ENCODE peak calls at places on chromosomes 1 and 21, in four cellular contexts. One of them, this sample, is unnamed.

GRCh38 chr1:204494281-204495077 is at the start of gene PIK3C2B:
- DNase-seq in suprapubic skin: peak
- DNase-seq in GM23338: peak
- DNase-seq in GM12892: peak
- DNase-seq in this sample: peak

GRCh38 chr1:14113841-14114567 is 414.0 kb downstream of the PRDM2 start:
- DNase-seq in suprapubic skin: no peak
- DNase-seq in GM23338: peak
- DNase-seq in GM12892: no peak
- DNase-seq in this sample: peak

GRCh38 chr1:209808059-209808494 is 2.1 kb upstream of the IRF6 start:
- DNase-seq in suprapubic skin: no peak
- DNase-seq in GM23338: no peak
- DNase-seq in GM12892: no peak
- DNase-seq in this sample: peak

GRCh38 chr1:63621075-63621474 is 27.9 kb downstream of the PGM1 start:
- DNase-seq in suprapubic skin: no peak
- DNase-seq in GM23338: no peak
- DNase-seq in GM12892: no peak
- DNase-seq in this sample: no peak

GRCh38 chr21:29939859-29940245 is at the start of gene GRIK1:
- DNase-seq in suprapubic skin: no peak
- DNase-seq in GM23338: peak
- DNase-seq in GM12892: no peak
- DNase-seq in this sample: no peak

GRCh38 chr1:234601217-234602017 is 8.6 kb downstream of the IRF2BP2 start:
- DNase-seq in suprapubic skin: no peak
- DNase-seq in GM23338: peak
- DNase-seq in GM12892: no peak
- DNase-seq in this sample: peak

GRCh38 chr1:41810446-41810845 is 108.3 kb downstream of the HIVEP3 start:
- DNase-seq in suprapubic skin: no peak
- DNase-seq in GM23338: peak
- DNase-seq in GM12892: peak
- DNase-seq in this sample: no peak

GRCh38 chr1:35927472-35927871 is 3.4 kb upstream of the AGO3 start:
- DNase-seq in suprapubic skin: no peak
- DNase-seq in GM23338: no peak
- DNase-seq in GM12892: no peak
- DNase-seq in this sample: no peak

GRCh38 chr1:81142099-81142776 is 658.5 kb upstream of the ADGRL2 start:
- DNase-seq in suprapubic skin: no peak
- DNase-seq in GM23338: no peak
- DNase-seq in GM12892: no peak
- DNase-seq in this sample: no peak

GRCh38 chr1:77996734-77997133 is 8.0 kb upstream of the DNAJB4 start:
- DNase-seq in suprapubic skin: no peak
- DNase-seq in GM23338: no peak
- DNase-seq in GM12892: no peak
- DNase-seq in this sample: no peak

GRCh38 chr1:185646202-185646683 is 87.9 kb upstream of the HMCN1 start:
- DNase-seq in suprapubic skin: no peak
- DNase-seq in GM23338: peak
- DNase-seq in GM12892: no peak
- DNase-seq in this sample: peak

GRCh38 chr1:197619008-197619640 is 156.2 kb downstream of the DENND1B start:
- DNase-seq in suprapubic skin: no peak
- DNase-seq in GM23338: peak
- DNase-seq in GM12892: no peak
- DNase-seq in this sample: no peak

GRCh38 chr1:53734650-53735211 is 4.2 kb downstream of the GLIS1 start:
- DNase-seq in suprapubic skin: no peak
- DNase-seq in GM23338: no peak
- DNase-seq in GM12892: no peak
- DNase-seq in this sample: no peak

GRCh38 chr21:32940079-32941014 is 85.4 kb upstream of the OLIG2 start:
- DNase-seq in suprapubic skin: no peak
- DNase-seq in GM23338: peak
- DNase-seq in GM12892: no peak
- DNase-seq in this sample: peak

GRCh38 chr1:53175302-53175913 is 21.2 kb upstream of the CPT2 start:
- DNase-seq in suprapubic skin: no peak
- DNase-seq in GM23338: no peak
- DNase-seq in GM12892: no peak
- DNase-seq in this sample: no peak

GRCh38 chr1:32349211-32349708 is 13.0 kb downstream of the FAM229A start:
- DNase-seq in suprapubic skin: no peak
- DNase-seq in GM23338: no peak
- DNase-seq in GM12892: no peak
- DNase-seq in this sample: peak

GRCh38 chr1:225481738-225482137 is 53.9 kb upstream of the LBR start:
- DNase-seq in suprapubic skin: no peak
- DNase-seq in GM23338: no peak
- DNase-seq in GM12892: no peak
- DNase-seq in this sample: no peak

GRCh38 chr1:93585059-93585966 is 96.3 kb downstream of the BCAR3 start:
- DNase-seq in suprapubic skin: peak
- DNase-seq in GM23338: no peak
- DNase-seq in GM12892: no peak
- DNase-seq in this sample: peak

GRCh38 chr1:8439015-8439702 is 121.2 kb downstream of the SLC45A1 start:
- DNase-seq in suprapubic skin: peak
- DNase-seq in GM23338: peak
- DNase-seq in GM12892: peak
- DNase-seq in this sample: peak

GRCh38 chr1:192927496-192927895 is 118.7 kb downstream of the RGS2 start:
- DNase-seq in suprapubic skin: no peak
- DNase-seq in GM23338: no peak
- DNase-seq in GM12892: no peak
- DNase-seq in this sample: no peak

GRCh38 chr1:46423574-46424240 is 29.6 kb downstream of the FAAH start:
- DNase-seq in suprapubic skin: no peak
- DNase-seq in GM23338: no peak
- DNase-seq in GM12892: no peak
- DNase-seq in this sample: no peak

GRCh38 chr1:46418976-46419375 is 24.9 kb downstream of the FAAH start:
- DNase-seq in suprapubic skin: no peak
- DNase-seq in GM23338: no peak
- DNase-seq in GM12892: no peak
- DNase-seq in this sample: no peak

GRCh38 chr1:46422261-46422871 is 28.2 kb downstream of the FAAH start:
- DNase-seq in suprapubic skin: no peak
- DNase-seq in GM23338: no peak
- DNase-seq in GM12892: no peak
- DNase-seq in this sample: no peak

GRCh38 chr1:46421739-46422138 is 27.6 kb downstream of the FAAH start:
- DNase-seq in suprapubic skin: no peak
- DNase-seq in GM23338: no peak
- DNase-seq in GM12892: no peak
- DNase-seq in this sample: no peak

GRCh38 chr1:46420533-46420915 is 26.4 kb downstream of the FAAH start:
- DNase-seq in suprapubic skin: no peak
- DNase-seq in GM23338: no peak
- DNase-seq in GM12892: no peak
- DNase-seq in this sample: no peak
- TF ChIP-seq POLR2AphosphoS5 in suprapubic skin: no peak
- TF ChIP-seq POLR2AphosphoS5 in GM23338: no peak
- TF ChIP-seq POLR2AphosphoS5 in GM12892: no peak
- TF ChIP-seq POLR2AphosphoS5 in this sample: no peak

DNA sequence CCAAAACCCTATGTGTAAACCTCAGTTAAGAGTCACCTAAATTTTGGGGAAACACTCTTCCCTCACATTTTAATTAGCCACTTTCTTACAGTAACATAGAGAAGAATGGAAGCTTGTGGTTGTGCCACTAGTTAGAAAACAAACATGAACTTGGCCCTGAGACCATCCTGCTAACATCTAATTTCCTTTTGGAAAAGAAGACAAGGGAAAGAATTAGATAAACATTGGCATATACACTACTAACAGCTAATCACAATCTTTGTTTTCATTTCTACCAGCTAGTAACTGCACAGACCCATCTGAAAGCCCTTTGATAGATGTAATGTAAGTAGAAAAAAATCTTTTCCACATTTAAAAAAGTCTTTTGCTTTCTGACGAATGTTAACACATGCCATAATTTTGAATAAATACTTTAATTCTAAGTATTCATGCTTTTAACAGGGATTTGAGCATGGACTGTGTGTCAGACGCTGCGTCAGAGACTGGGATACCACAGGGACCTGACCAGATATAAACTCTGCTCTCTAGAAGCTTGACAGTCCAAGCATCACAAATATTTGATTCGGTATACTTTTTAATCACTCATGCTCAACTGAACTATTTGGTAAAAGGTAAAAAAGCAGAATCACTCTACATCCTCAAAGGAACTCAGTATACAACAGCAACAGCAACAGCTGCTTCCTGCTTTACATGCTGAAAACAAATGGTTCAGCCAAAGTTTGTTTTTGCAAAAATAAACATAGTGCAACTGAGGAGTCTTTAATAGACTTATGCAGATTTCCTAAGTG is 30.2 kb downstream of the DPH5 start:
- DNase-seq in suprapubic skin: no peak
- DNase-seq in GM23338: no peak
- DNase-seq in GM12892: no peak
- DNase-seq in this sample: no peak
- TF ChIP-seq POLR2AphosphoS5 in suprapubic skin: no peak
- TF ChIP-seq POLR2AphosphoS5 in GM23338: no peak
- TF ChIP-seq POLR2AphosphoS5 in GM12892: no peak
- TF ChIP-seq POLR2AphosphoS5 in this sample: no peak

GRCh38 chr1:154955039-154955717 is 721 bp downstream of the PBXIP1 start:
- DNase-seq in suprapubic skin: no peak
- DNase-seq in GM23338: peak
- DNase-seq in GM12892: no peak
- DNase-seq in this sample: peak

GRCh38 chr1:154956557-154956956 is 658 bp upstream of the PBXIP1 start:
- DNase-seq in suprapubic skin: no peak
- DNase-seq in GM23338: no peak
- DNase-seq in GM12892: no peak
- DNase-seq in this sample: no peak

GRCh38 chr1:154957258-154957657 is 1.4 kb upstream of the PBXIP1 start:
- DNase-seq in suprapubic skin: no peak
- DNase-seq in GM23338: no peak
- DNase-seq in GM12892: no peak
- DNase-seq in this sample: no peak

GRCh38 chr1:154954541-154954940 is 1.4 kb downstream of the PBXIP1 start:
- DNase-seq in suprapubic skin: no peak
- DNase-seq in GM23338: no peak
- DNase-seq in GM12892: no peak
- DNase-seq in this sample: no peak

DNA sequence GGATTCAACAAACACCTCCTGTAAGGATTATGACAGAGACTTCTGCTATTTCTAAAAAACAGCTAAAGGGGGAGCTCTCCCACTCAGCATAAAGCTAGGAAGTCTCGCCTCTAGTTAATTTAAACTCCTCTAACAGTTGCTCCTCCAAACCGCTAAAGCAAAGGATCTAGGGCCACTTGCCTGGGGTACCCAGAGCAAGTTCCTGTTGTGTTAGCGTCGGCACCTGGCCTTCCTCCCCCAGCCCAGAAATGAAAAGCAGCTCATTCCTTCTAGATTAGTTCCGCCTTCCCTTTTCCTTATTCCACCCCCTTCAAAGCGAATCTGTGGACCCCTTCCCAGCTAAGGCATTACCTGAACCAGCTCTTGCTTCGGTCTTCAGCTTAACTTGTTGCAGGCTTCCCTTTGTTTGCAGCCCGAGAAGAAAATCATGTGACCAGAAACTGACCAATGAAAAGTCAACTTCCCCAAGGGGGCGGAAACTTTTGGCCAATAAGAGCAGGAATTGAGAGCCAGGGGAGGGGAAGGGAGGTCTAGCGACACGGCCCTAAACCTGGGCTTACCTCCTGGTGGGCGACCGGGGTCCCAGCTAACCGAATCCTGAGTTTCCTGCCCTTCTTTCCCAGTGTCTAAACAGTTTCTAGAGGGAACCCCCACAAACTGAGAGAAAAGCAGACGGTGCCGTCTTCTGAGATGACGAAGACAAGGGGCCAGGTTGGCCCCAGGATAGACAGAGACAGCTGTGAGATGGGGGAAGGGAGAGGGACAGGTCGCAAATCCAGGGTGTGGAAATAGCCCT is at the start of gene PBXIP1:
- DNase-seq in suprapubic skin: peak
- DNase-seq in GM23338: peak
- DNase-seq in GM12892: peak
- DNase-seq in this sample: peak
- TF ChIP-seq POLR2AphosphoS5 in suprapubic skin: no peak
- TF ChIP-seq POLR2AphosphoS5 in GM23338: peak
- TF ChIP-seq POLR2AphosphoS5 in GM12892: no peak
- TF ChIP-seq POLR2AphosphoS5 in this sample: peak

GRCh38 chr1:161098161-161099068 is at the start of gene KLHDC9:
- DNase-seq in suprapubic skin: no peak
- DNase-seq in GM23338: peak
- DNase-seq in GM12892: peak
- DNase-seq in this sample: peak
- TF ChIP-seq POLR2AphosphoS5 in suprapubic skin: no peak
- TF ChIP-seq POLR2AphosphoS5 in GM23338: peak
- TF ChIP-seq POLR2AphosphoS5 in GM12892: no peak
- TF ChIP-seq POLR2AphosphoS5 in this sample: no peak